ENCODE peak calls at places on chromosomes 16 and 17, in seven cellular contexts. One of them, this sample, is unnamed.

GRCh38 chr17:7026471-7027115 is 3.7 kb downstream of the BCL6B start:
- DNase-seq in GM23338: peak
- DNase-seq in body of pancreas: no peak
- DNase-seq in upper lobe of left lung: no peak
- DNase-seq in adrenal gland: no peak
- DNase-seq in mesendoderm: no peak
- DNase-seq in fibroblast of villous mesenchyme: no peak
- DNase-seq in this sample: no peak

GRCh38 chr17:37813753-37814152 is 68.9 kb upstream of the HNF1B start:
- DNase-seq in GM23338: peak
- DNase-seq in body of pancreas: no peak
- DNase-seq in upper lobe of left lung: no peak
- DNase-seq in adrenal gland: no peak
- DNase-seq in mesendoderm: peak
- DNase-seq in fibroblast of villous mesenchyme: peak
- DNase-seq in this sample: no peak

GRCh38 chr17:60502145-60502544 is 23.9 kb downstream of the APPBP2 start:
- DNase-seq in GM23338: no peak
- DNase-seq in body of pancreas: no peak
- DNase-seq in upper lobe of left lung: no peak
- DNase-seq in adrenal gland: no peak
- DNase-seq in mesendoderm: peak
- DNase-seq in fibroblast of villous mesenchyme: no peak
- DNase-seq in this sample: no peak

GRCh38 chr17:66415366-66416206 is 113.2 kb downstream of the PRKCA start:
- DNase-seq in GM23338: no peak
- DNase-seq in body of pancreas: peak
- DNase-seq in upper lobe of left lung: no peak
- DNase-seq in adrenal gland: no peak
- DNase-seq in mesendoderm: no peak
- DNase-seq in fibroblast of villous mesenchyme: no peak
- DNase-seq in this sample: no peak

GRCh38 chr16:80806957-80807356 is 2.6 kb upstream of the CDYL2 start:
- DNase-seq in GM23338: no peak
- DNase-seq in body of pancreas: no peak
- DNase-seq in upper lobe of left lung: no peak
- DNase-seq in adrenal gland: no peak
- DNase-seq in mesendoderm: no peak
- DNase-seq in fibroblast of villous mesenchyme: peak
- DNase-seq in this sample: no peak

GRCh38 chr17:14910916-14911315 is 354.2 kb downstream of the PMP22 start:
- DNase-seq in GM23338: no peak
- DNase-seq in body of pancreas: no peak
- DNase-seq in upper lobe of left lung: no peak
- DNase-seq in adrenal gland: no peak
- DNase-seq in mesendoderm: no peak
- DNase-seq in fibroblast of villous mesenchyme: no peak
- DNase-seq in this sample: no peak

GRCh38 chr16:80023865-80024264 is 423.3 kb upstream of the MAF start:
- DNase-seq in GM23338: no peak
- DNase-seq in body of pancreas: no peak
- DNase-seq in upper lobe of left lung: no peak
- DNase-seq in adrenal gland: no peak
- DNase-seq in mesendoderm: no peak
- DNase-seq in fibroblast of villous mesenchyme: peak
- DNase-seq in this sample: no peak

GRCh38 chr16:10982430-10983174 is 38.2 kb downstream of the CLEC16A start:
- DNase-seq in GM23338: no peak
- DNase-seq in body of pancreas: no peak
- DNase-seq in upper lobe of left lung: no peak
- DNase-seq in adrenal gland: no peak
- DNase-seq in mesendoderm: no peak
- DNase-seq in fibroblast of villous mesenchyme: no peak
- DNase-seq in this sample: no peak

GRCh38 chr16:26050489-26050888 is 358.7 kb downstream of the HS3ST4 start:
- DNase-seq in GM23338: no peak
- DNase-seq in body of pancreas: no peak
- DNase-seq in upper lobe of left lung: no peak
- DNase-seq in adrenal gland: no peak
- DNase-seq in mesendoderm: peak
- DNase-seq in fibroblast of villous mesenchyme: no peak
- DNase-seq in this sample: no peak

GRCh38 chr17:68601565-68602266 is 549 bp upstream of the FAM20A start:
- DNase-seq in GM23338: no peak
- DNase-seq in body of pancreas: no peak
- DNase-seq in upper lobe of left lung: no peak
- DNase-seq in adrenal gland: no peak
- DNase-seq in mesendoderm: peak
- DNase-seq in fibroblast of villous mesenchyme: no peak
- DNase-seq in this sample: no peak

GRCh38 chr17:81294512-81295030 is 536 bp downstream of the SLC38A10 start:
- DNase-seq in GM23338: peak
- DNase-seq in body of pancreas: peak
- DNase-seq in upper lobe of left lung: peak
- DNase-seq in adrenal gland: peak
- DNase-seq in mesendoderm: no peak
- DNase-seq in fibroblast of villous mesenchyme: peak
- DNase-seq in this sample: peak

GRCh38 chr17:35243459-35244204 is 760 bp downstream of the SLFN5 start:
- DNase-seq in GM23338: peak
- DNase-seq in body of pancreas: peak
- DNase-seq in upper lobe of left lung: peak
- DNase-seq in adrenal gland: peak
- DNase-seq in mesendoderm: peak
- DNase-seq in fibroblast of villous mesenchyme: peak
- DNase-seq in this sample: peak

GRCh38 chr16:4506450-4506849 is 30.3 kb downstream of the HMOX2 start:
- DNase-seq in GM23338: peak
- DNase-seq in body of pancreas: peak
- DNase-seq in upper lobe of left lung: peak
- DNase-seq in adrenal gland: peak
- DNase-seq in mesendoderm: peak
- DNase-seq in fibroblast of villous mesenchyme: peak
- DNase-seq in this sample: peak

GRCh38 chr17:78966906-78967600 is 12.7 kb downstream of the LGALS3BP start:
- DNase-seq in GM23338: no peak
- DNase-seq in body of pancreas: no peak
- DNase-seq in upper lobe of left lung: no peak
- DNase-seq in adrenal gland: no peak
- DNase-seq in mesendoderm: no peak
- DNase-seq in fibroblast of villous mesenchyme: no peak
- DNase-seq in this sample: no peak

GRCh38 chr17:28228109-28228840 is 90.7 kb upstream of the TMEM97 start:
- DNase-seq in GM23338: peak
- DNase-seq in body of pancreas: no peak
- DNase-seq in upper lobe of left lung: no peak
- DNase-seq in adrenal gland: peak
- DNase-seq in mesendoderm: peak
- DNase-seq in fibroblast of villous mesenchyme: no peak
- DNase-seq in this sample: no peak

GRCh38 chr16:15518412-15519351 is 84.3 kb downstream of the BMERB1 start:
- DNase-seq in GM23338: no peak
- DNase-seq in body of pancreas: peak
- DNase-seq in upper lobe of left lung: peak
- DNase-seq in adrenal gland: peak
- DNase-seq in mesendoderm: peak
- DNase-seq in fibroblast of villous mesenchyme: peak
- DNase-seq in this sample: peak

GRCh38 chr16:9457215-9457614 is 365.8 kb downstream of the HAPSTR1 start:
- DNase-seq in GM23338: no peak
- DNase-seq in body of pancreas: no peak
- DNase-seq in upper lobe of left lung: no peak
- DNase-seq in adrenal gland: no peak
- DNase-seq in mesendoderm: no peak
- DNase-seq in fibroblast of villous mesenchyme: no peak
- DNase-seq in this sample: no peak

GRCh38 chr17:1325766-1326165 is 46.3 kb downstream of the TRARG1 start:
- DNase-seq in GM23338: no peak
- DNase-seq in body of pancreas: no peak
- DNase-seq in upper lobe of left lung: no peak
- DNase-seq in adrenal gland: no peak
- DNase-seq in mesendoderm: no peak
- DNase-seq in fibroblast of villous mesenchyme: no peak
- DNase-seq in this sample: no peak

GRCh38 chr16:64858076-64858475 is 263.8 kb downstream of the CDH11 start:
- DNase-seq in GM23338: no peak
- DNase-seq in body of pancreas: no peak
- DNase-seq in upper lobe of left lung: no peak
- DNase-seq in adrenal gland: no peak
- DNase-seq in mesendoderm: no peak
- DNase-seq in fibroblast of villous mesenchyme: no peak
- DNase-seq in this sample: no peak

GRCh38 chr17:1865252-1866037 is 35.6 kb downstream of the RPA1 start:
- DNase-seq in GM23338: peak
- DNase-seq in body of pancreas: peak
- DNase-seq in upper lobe of left lung: peak
- DNase-seq in adrenal gland: peak
- DNase-seq in mesendoderm: peak
- DNase-seq in fibroblast of villous mesenchyme: peak
- DNase-seq in this sample: peak

GRCh38 chr16:29029168-29029994 is 44.5 kb downstream of the LAT start:
- DNase-seq in GM23338: peak
- DNase-seq in body of pancreas: no peak
- DNase-seq in upper lobe of left lung: no peak
- DNase-seq in adrenal gland: no peak
- DNase-seq in mesendoderm: peak
- DNase-seq in fibroblast of villous mesenchyme: peak
- DNase-seq in this sample: no peak

GRCh38 chr16:48117217-48118105 is 38.3 kb downstream of the ABCC12 start:
- DNase-seq in GM23338: peak
- DNase-seq in body of pancreas: no peak
- DNase-seq in upper lobe of left lung: no peak
- DNase-seq in adrenal gland: peak
- DNase-seq in mesendoderm: peak
- DNase-seq in fibroblast of villous mesenchyme: peak
- DNase-seq in this sample: peak

GRCh38 chr17:36650096-36650764 is 48.8 kb downstream of the MRM1 start:
- DNase-seq in GM23338: no peak
- DNase-seq in body of pancreas: no peak
- DNase-seq in upper lobe of left lung: no peak
- DNase-seq in adrenal gland: no peak
- DNase-seq in mesendoderm: no peak
- DNase-seq in fibroblast of villous mesenchyme: no peak
- DNase-seq in this sample: no peak

GRCh38 chr16:2019919-2020831 is 590 bp downstream of the NPW start:
- DNase-seq in GM23338: peak
- DNase-seq in body of pancreas: peak
- DNase-seq in upper lobe of left lung: no peak
- DNase-seq in adrenal gland: no peak
- DNase-seq in mesendoderm: no peak
- DNase-seq in fibroblast of villous mesenchyme: no peak
- DNase-seq in this sample: no peak

GRCh38 chr17:52036416-52036815 is 122.1 kb downstream of the CA10 start:
- DNase-seq in GM23338: no peak
- DNase-seq in body of pancreas: no peak
- DNase-seq in upper lobe of left lung: no peak
- DNase-seq in adrenal gland: no peak
- DNase-seq in mesendoderm: no peak
- DNase-seq in fibroblast of villous mesenchyme: no peak
- DNase-seq in this sample: no peak

DNA sequence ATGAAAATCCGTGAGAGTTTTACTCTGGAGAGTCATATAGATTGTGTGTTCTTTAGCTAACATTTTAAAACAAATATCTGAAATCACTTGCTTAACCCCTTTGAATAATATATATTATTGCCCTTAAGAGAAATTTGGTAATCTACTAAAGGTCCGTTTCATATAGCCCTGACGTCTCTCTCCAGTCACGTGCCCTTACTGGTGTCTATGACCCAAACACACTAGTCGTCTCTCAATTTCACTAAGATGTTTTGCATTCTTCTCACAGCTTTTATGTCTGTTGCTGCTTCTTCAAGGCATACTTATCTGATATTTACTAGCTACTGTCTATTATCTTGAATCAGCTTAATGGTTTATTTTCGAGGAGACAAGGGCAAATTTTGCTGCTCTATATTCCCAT is 409.9 kb downstream of the KCNJ18 start:
- DNase-seq in GM23338: no peak
- DNase-seq in body of pancreas: no peak
- DNase-seq in upper lobe of left lung: no peak
- DNase-seq in adrenal gland: no peak
- DNase-seq in mesendoderm: no peak
- DNase-seq in fibroblast of villous mesenchyme: no peak
- DNase-seq in this sample: no peak
- H3K4me3 ChIP-seq in GM23338: no peak
- H3K4me3 ChIP-seq in body of pancreas: no peak
- H3K4me3 ChIP-seq in upper lobe of left lung: no peak
- H3K4me3 ChIP-seq in adrenal gland: no peak
- H3K4me3 ChIP-seq in mesendoderm: no peak
- H3K4me3 ChIP-seq in fibroblast of villous mesenchyme: no peak
- H3K4me3 ChIP-seq in this sample: no peak

GRCh38 chr16:56607675-56608042 is 725 bp upstream of the MT2A start:
- DNase-seq in GM23338: no peak
- DNase-seq in body of pancreas: no peak
- DNase-seq in upper lobe of left lung: no peak
- DNase-seq in adrenal gland: no peak
- DNase-seq in mesendoderm: no peak
- DNase-seq in fibroblast of villous mesenchyme: no peak
- DNase-seq in this sample: no peak
- H3K4me3 ChIP-seq in GM23338: peak
- H3K4me3 ChIP-seq in body of pancreas: no peak
- H3K4me3 ChIP-seq in upper lobe of left lung: peak
- H3K4me3 ChIP-seq in adrenal gland: no peak
- H3K4me3 ChIP-seq in mesendoderm: no peak
- H3K4me3 ChIP-seq in fibroblast of villous mesenchyme: no peak
- H3K4me3 ChIP-seq in this sample: peak

GRCh38 chr16:86303787-86304685 is 206.3 kb upstream of the FOXF1 start:
- DNase-seq in GM23338: peak
- DNase-seq in body of pancreas: no peak
- DNase-seq in upper lobe of left lung: no peak
- DNase-seq in adrenal gland: peak
- DNase-seq in mesendoderm: no peak
- DNase-seq in fibroblast of villous mesenchyme: peak
- DNase-seq in this sample: no peak
- H3K4me3 ChIP-seq in GM23338: no peak
- H3K4me3 ChIP-seq in body of pancreas: no peak
- H3K4me3 ChIP-seq in upper lobe of left lung: peak
- H3K4me3 ChIP-seq in adrenal gland: no peak
- H3K4me3 ChIP-seq in mesendoderm: no peak
- H3K4me3 ChIP-seq in fibroblast of villous mesenchyme: peak
- H3K4me3 ChIP-seq in this sample: no peak

DNA sequence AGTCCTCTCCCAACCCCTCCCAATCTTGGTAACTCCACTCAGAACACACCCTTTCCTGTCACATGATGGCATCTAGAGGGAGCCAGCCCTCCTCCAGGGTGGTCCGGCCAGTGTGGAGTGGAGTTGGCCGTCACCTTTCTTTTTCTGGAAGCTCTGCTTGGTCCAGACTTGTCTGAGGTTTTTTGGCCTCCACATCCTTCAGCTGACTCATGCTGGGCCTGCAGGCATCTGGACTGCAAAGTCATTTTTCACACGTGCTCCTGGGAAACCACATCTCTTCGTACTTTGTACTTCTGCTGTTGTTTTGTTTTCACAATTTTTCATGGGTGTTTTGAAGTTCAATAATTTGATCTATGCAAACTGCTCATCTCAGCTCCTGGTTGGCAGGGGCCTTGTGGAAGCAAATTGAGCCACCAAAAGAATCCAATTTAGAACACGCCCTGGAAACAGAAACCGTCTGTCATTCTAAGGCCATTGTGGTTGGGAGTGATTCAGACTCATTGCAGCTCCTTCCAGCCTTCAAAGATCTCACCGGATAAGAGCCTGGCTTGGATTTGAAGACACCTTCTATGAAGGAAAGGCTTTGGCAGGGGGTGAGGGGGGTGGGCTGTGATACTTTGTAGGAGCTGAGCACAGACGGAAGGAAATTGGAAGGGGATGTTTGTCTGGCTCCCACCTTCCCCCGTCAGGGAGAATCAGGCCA is 42.4 kb upstream of the NF1 start:
- DNase-seq in GM23338: no peak
- DNase-seq in body of pancreas: peak
- DNase-seq in upper lobe of left lung: peak
- DNase-seq in adrenal gland: peak
- DNase-seq in mesendoderm: peak
- DNase-seq in fibroblast of villous mesenchyme: peak
- DNase-seq in this sample: peak
- H3K4me3 ChIP-seq in GM23338: no peak
- H3K4me3 ChIP-seq in body of pancreas: no peak
- H3K4me3 ChIP-seq in upper lobe of left lung: no peak
- H3K4me3 ChIP-seq in adrenal gland: no peak
- H3K4me3 ChIP-seq in mesendoderm: no peak
- H3K4me3 ChIP-seq in fibroblast of villous mesenchyme: no peak
- H3K4me3 ChIP-seq in this sample: no peak

This sample was measured in heart right ventricle.